ENCODE peak calls at places on chromosomes 7 and 10, in four cellular contexts. X is A549, Z is H1, D is HepG2. P is an unnamed sample.
A peak's percentile ranks its signal among the peaks of the same experiment; 100 is the strongest.

GRCh38 chr7:26365077-26365896 is 73.6 kb downstream of the SNX10 start:
- DNase-seq in X (peak; percentile 74), Z (no peak), D (peak; percentile 65), P (peak; percentile 78)

GRCh38 chr7:30139836-30140384 is 5.1 kb downstream of the MTURN start:
- DNase-seq in X (no peak), Z (no peak), D (no peak), P (no peak)

GRCh38 chr10:69458426-69459100 is 7.3 kb downstream of the TSPAN15 start:
- DNase-seq in X (no peak), Z (no peak), D (no peak), P (no peak)

GRCh38 chr10:96570983-96571964 is 15.5 kb downstream of the TM9SF3 start:
- DNase-seq in X (no peak), Z (no peak), D (no peak), P (no peak)

GRCh38 chr7:52233248-52233647 is 802.2 kb upstream of the POM121L12 start:
- DNase-seq in X (no peak), Z (no peak), D (no peak), P (no peak)

GRCh38 chr10:101291254-101292193 is 62.3 kb upstream of the LBX1 start:
- DNase-seq in X (peak; percentile 59), Z (no peak), D (peak; percentile 30), P (peak; percentile 78)

GRCh38 chr10:43237631-43238446 is 29.0 kb downstream of the RASGEF1A start:
- DNase-seq in X (no peak), Z (no peak), D (no peak), P (no peak)

GRCh38 chr7:211715-212058 is 19.3 kb downstream of the FAM20C start:
- DNase-seq in X (no peak), Z (no peak), D (no peak), P (no peak)

GRCh38 chr7:144110272-144110671 is 889 bp downstream of the OR2A2 start:
- DNase-seq in X (no peak), Z (no peak), D (no peak), P (no peak)

GRCh38 chr7:154575497-154575896 is 427.4 kb downstream of the PAXIP1 start:
- DNase-seq in X (no peak), Z (no peak), D (no peak), P (no peak)

GRCh38 chr10:49500420-49500819 is 38.5 kb downstream of the ERCC6 start:
- DNase-seq in X (no peak), Z (no peak), D (no peak), P (no peak)

GRCh38 chr7:27101188-27101905 is 1.1 kb downstream of the HOXA2 start:
- DNase-seq in X (no peak), Z (no peak), D (no peak), P (no peak)

GRCh38 chr7:474605-475424 is 44.8 kb downstream of the PDGFA start:
- DNase-seq in X (no peak), Z (no peak), D (no peak), P (no peak)

GRCh38 chr7:79620291-79620690 is 166.8 kb upstream of the MAGI2 start:
- DNase-seq in X (no peak), Z (no peak), D (no peak), P (no peak)

GRCh38 chr7:138934861-138935260 is 46.3 kb downstream of the KIAA1549 start:
- DNase-seq in X (no peak), Z (no peak), D (peak; percentile 14), P (no peak)

GRCh38 chr7:38217672-38218071 is 39.6 kb downstream of the STARD3NL start:
- DNase-seq in X (no peak), Z (no peak), D (no peak), P (no peak)

GRCh38 chr7:114050571-114050970 is 131.8 kb upstream of the PPP1R3A start:
- DNase-seq in X (no peak), Z (no peak), D (no peak), P (no peak)

GRCh38 chr10:103892181-103892580 is 25.8 kb downstream of the STN1 start:
- DNase-seq in X (no peak), Z (no peak), D (no peak), P (no peak)

GRCh38 chr10:113073549-113074189 is 123.6 kb downstream of the TCF7L2 start:
- DNase-seq in X (peak; percentile 99), Z (peak; percentile 49), D (peak; percentile 91), P (peak; percentile 32)

GRCh38 chr10:18721067-18721466 is 61.8 kb downstream of the ARL5B start:
- DNase-seq in X (no peak), Z (no peak), D (no peak), P (no peak)

GRCh38 chr10:130046591-130046990 is 64.0 kb downstream of the C10orf143 start:
- DNase-seq in X (no peak), Z (no peak), D (no peak), P (no peak)

GRCh38 chr7:92279429-92280031 is 33.8 kb downstream of the ANKIB1 start:
- DNase-seq in X (no peak), Z (no peak), D (no peak), P (no peak)

GRCh38 chr10:10911471-10911921 is 106.2 kb upstream of the CELF2 start:
- DNase-seq in X (no peak), Z (peak; percentile 17), D (no peak), P (no peak)

GRCh38 chr7:40570218-40570617 is 435.4 kb downstream of the SUGCT start:
- DNase-seq in X (no peak), Z (peak; percentile 31), D (no peak), P (no peak)
- TF ChIP-seq PHF8 in X (no peak), Z (no peak), D (no peak), P (no peak)

DNA sequence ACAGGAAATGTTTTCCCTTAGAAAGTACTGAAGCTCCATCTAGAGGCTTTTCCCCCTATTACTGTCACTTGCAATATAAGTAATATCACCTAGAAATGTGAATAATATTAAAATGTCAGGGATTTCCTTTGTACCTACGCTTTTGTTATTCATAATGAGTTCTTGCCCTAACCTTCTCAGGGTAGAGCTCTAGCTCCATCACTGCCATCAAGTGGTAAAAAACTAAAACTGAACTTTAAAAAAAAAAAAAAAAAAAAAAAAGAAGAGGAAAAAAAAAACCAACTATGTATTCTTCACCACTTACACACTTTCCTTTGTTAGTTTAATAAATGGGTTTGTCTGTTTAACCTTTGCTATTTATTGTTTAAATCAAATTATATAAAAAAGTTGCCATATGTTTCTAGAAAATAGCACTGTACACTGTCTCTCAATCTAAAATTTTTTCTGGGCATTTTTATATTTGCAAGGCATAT is 49.9 kb downstream of the DNAJC1 start:
- DNase-seq in X (peak; percentile 69), Z (no peak), D (peak; percentile 36), P (peak; percentile 47)
- TF ChIP-seq PHF8 in X (no peak), Z (no peak), D (no peak), P (no peak)

DNA sequence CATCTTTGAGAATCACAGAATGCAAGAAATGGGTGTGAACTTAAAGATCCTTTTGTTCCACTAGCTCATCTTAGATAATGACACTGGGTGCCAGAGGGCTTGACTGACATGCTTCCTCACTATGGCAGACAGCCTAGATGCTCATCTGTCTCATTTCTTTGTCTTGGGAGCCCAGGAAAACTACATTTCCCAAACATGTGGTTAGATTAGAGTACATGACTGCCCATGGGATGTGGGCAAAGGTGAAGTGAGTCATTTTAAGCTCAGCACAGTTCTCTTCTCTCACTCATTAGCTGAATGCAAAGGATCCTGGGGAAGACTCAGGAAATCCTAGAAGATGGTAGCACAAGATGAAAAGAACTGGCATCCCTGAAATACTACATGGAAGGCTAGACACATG is 32.5 kb upstream of the TBX20 start:
- DNase-seq in X (no peak), Z (no peak), D (no peak), P (no peak)
- TF ChIP-seq PHF8 in X (no peak), Z (no peak), D (no peak), P (no peak)

DNA sequence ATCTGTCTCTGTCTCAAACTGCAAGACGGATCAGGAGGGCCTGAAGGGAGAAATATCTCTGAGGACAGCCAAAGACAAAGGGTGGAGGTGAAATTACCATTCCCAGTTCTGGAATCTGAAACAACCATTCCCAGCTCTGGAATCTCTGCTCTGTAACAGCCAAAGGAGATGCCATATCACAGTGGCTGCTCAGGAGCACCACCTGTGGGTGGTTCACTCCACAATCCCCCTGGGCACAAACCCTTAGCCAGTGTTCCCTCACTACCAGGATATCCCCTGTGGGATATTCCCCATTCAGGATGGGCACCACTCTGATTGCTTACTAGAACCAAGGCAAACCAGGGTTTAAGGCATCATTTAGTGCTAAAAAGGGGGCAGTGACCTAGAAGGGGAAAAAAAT is 199.0 kb downstream of the HTR7 start:
- DNase-seq in X (no peak), Z (no peak), D (no peak), P (no peak)
- TF ChIP-seq PHF8 in X (no peak), Z (no peak), D (no peak), P (no peak)

GRCh38 chr10:108132303-108132702 is 967.8 kb upstream of the SORCS1 start:
- DNase-seq in X (no peak), Z (no peak), D (no peak), P (no peak)
- TF ChIP-seq PHF8 in X (no peak), Z (no peak), D (no peak), P (no peak)

DNA sequence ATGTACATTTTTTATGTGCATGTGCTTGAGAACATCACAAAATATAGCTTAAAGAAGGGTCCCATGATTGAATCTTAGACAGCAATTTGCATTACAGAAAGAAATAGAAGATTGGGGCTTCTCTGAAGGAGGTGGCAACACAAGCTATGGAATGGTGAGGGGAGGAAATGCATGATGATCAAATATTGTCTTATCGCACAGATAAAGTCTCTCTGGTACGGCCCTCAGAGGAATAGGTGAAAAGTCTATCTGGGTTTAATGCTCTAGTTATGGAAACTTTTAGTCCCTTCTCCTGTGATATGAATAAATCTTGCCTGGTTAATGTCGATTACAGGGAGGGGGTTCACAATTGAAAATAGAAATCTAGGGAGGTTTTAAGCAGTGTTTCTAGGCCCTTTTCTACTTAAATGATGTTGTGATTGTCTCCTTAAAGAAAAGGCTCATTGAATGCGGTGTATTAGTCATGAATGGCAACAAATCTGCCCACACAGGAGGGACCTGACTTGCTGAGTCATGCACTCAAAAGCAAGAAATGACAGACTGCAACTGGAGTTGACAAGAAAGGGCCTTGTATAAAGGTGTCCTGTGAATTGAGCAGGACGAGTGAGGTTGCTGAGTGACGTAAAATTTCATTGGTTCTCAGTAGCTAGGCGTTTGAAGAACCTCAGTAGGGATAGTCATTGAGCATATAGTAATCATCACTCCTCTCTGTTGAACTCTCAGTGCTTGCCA is 133.4 kb upstream of the CSTF2T start:
- DNase-seq in X (peak; percentile 57), Z (no peak), D (peak; percentile 44), P (no peak)
- TF ChIP-seq PHF8 in X (no peak), Z (no peak), D (no peak), P (no peak)